ENCODE peak calls at places on chromosomes 12 and 14, in eight cellular contexts. E is tibial artery, D is GM12878, X is AG10803, N is heart right ventricle, P is psoas muscle, V is dorsolateral prefrontal cortex, U is MM.1S. H is an unnamed sample.

GRCh38 chr12:94458882-94459772 is 540 bp downstream of the CEP83 start:
- DNase-seq in P (no peak), N (no peak), V (no peak), U (peak), E (no peak), D (no peak), X (peak), H (no peak)

GRCh38 chr12:69836015-69836414 is 11.0 kb downstream of the MYRFL start:
- DNase-seq in V (no peak), D (no peak), N (no peak), E (no peak), X (no peak), U (no peak), P (no peak), H (no peak)

GRCh38 chr12:62435337-62436163 is 31.1 kb upstream of the MON2 start:
- DNase-seq in D (no peak), N (peak), P (peak), U (peak), X (peak), V (peak), E (peak), H (peak)

GRCh38 chr14:61644834-61645233 is 50.5 kb upstream of the HIF1A start:
- DNase-seq in X (no peak), E (no peak), D (no peak), U (no peak), V (peak), N (no peak), P (no peak), H (peak)

GRCh38 chr12:124744659-124745467 is 118.8 kb downstream of the SCARB1 start:
- DNase-seq in V (no peak), P (no peak), N (no peak), U (peak), D (peak), X (no peak), E (no peak), H (peak)

GRCh38 chr14:89225607-89226006 is 191.4 kb downstream of the FOXN3 start:
- DNase-seq in U (no peak), E (no peak), N (no peak), P (no peak), V (no peak), X (no peak), D (no peak), H (no peak)

GRCh38 chr14:91897121-91897701 is 29.9 kb upstream of the TC2N start:
- DNase-seq in U (no peak), P (peak), E (peak), N (peak), D (no peak), V (peak), X (peak), H (no peak)

GRCh38 chr14:95562892-95563685 is 28.2 kb downstream of the GLRX5 start:
- DNase-seq in U (no peak), N (no peak), E (no peak), D (no peak), V (no peak), X (peak), P (no peak), H (no peak)

GRCh38 chr12:26346748-26347147 is 151.4 kb downstream of the SSPN start:
- DNase-seq in N (no peak), U (no peak), X (no peak), V (no peak), E (no peak), D (no peak), P (no peak), H (no peak)

GRCh38 chr14:28577711-28578131 is 188.9 kb upstream of the FOXG1 start:
- DNase-seq in V (no peak), N (no peak), P (no peak), U (no peak), E (no peak), D (no peak), X (no peak), H (no peak)

GRCh38 chr12:60106207-60106606 is 510.4 kb downstream of the SLC16A7 start:
- DNase-seq in U (no peak), X (peak), E (no peak), V (no peak), P (no peak), D (no peak), N (no peak), H (no peak)

GRCh38 chr12:33605776-33606175 is 166.2 kb upstream of the SYT10 start:
- DNase-seq in D (no peak), V (no peak), N (no peak), U (no peak), P (no peak), E (no peak), X (no peak), H (no peak)

GRCh38 chr14:69547701-69548348 is 26.8 kb downstream of the CCDC177 start:
- DNase-seq in V (peak), N (no peak), E (no peak), D (no peak), P (no peak), U (no peak), X (no peak), H (peak)

GRCh38 chr12:74337951-74338350 is 199.7 kb upstream of the ATXN7L3B start:
- DNase-seq in P (no peak), X (no peak), V (no peak), U (no peak), N (no peak), E (no peak), D (no peak), H (no peak)

GRCh38 chr12:50197297-50197727 is 30.1 kb upstream of the CERS5 start:
- DNase-seq in U (no peak), P (no peak), D (no peak), E (no peak), V (no peak), X (no peak), N (no peak), H (no peak)

GRCh38 chr12:82366182-82366581 is 7.9 kb downstream of the METTL25 start:
- DNase-seq in P (no peak), E (no peak), D (no peak), U (no peak), X (peak), N (no peak), V (no peak), H (no peak)

GRCh38 chr14:69332782-69333395 is 65.2 kb downstream of the ERH start:
- DNase-seq in X (no peak), P (no peak), U (no peak), V (no peak), E (no peak), D (no peak), N (no peak), H (no peak)

GRCh38 chr14:96638041-96638855 is 136.1 kb downstream of the PAPOLA start:
- DNase-seq in V (no peak), X (no peak), E (no peak), U (no peak), P (no peak), N (no peak), D (no peak), H (no peak)

GRCh38 chr12:57205931-57206330 is 10.7 kb upstream of the NXPH4 start:
- DNase-seq in X (no peak), D (no peak), U (no peak), E (no peak), V (no peak), N (no peak), P (no peak), H (no peak)

GRCh38 chr12:92503029-92503931 is 199.5 kb upstream of the PLEKHG7 start:
- DNase-seq in N (no peak), U (no peak), E (no peak), V (peak), D (peak), P (no peak), X (no peak), H (no peak)

GRCh38 chr12:91127296-91127695 is 16.0 kb upstream of the LUM start:
- DNase-seq in D (no peak), U (no peak), X (peak), V (no peak), N (no peak), P (no peak), E (no peak), H (no peak)

GRCh38 chr14:105087963-105088811 is 23.0 kb upstream of the GPR132 start:
- DNase-seq in P (peak), D (no peak), E (no peak), N (peak), X (peak), V (no peak), U (no peak), H (peak)

GRCh38 chr14:92121207-92121669 is 268 bp downstream of the NDUFB1 start:
- DNase-seq in X (peak), E (peak), P (peak), V (peak), D (no peak), U (peak), N (peak), H (peak)

GRCh38 chr14:34063470-34064164 is 112.7 kb upstream of the EGLN3 start:
- DNase-seq in U (no peak), E (no peak), X (peak), V (no peak), N (no peak), D (no peak), P (peak), H (no peak)

GRCh38 chr14:105481886-105482454 is 4.7 kb upstream of the CRIP1 start:
- DNase-seq in E (peak), D (peak), V (peak), P (peak), X (peak), N (peak), U (peak), H (peak)

DNA sequence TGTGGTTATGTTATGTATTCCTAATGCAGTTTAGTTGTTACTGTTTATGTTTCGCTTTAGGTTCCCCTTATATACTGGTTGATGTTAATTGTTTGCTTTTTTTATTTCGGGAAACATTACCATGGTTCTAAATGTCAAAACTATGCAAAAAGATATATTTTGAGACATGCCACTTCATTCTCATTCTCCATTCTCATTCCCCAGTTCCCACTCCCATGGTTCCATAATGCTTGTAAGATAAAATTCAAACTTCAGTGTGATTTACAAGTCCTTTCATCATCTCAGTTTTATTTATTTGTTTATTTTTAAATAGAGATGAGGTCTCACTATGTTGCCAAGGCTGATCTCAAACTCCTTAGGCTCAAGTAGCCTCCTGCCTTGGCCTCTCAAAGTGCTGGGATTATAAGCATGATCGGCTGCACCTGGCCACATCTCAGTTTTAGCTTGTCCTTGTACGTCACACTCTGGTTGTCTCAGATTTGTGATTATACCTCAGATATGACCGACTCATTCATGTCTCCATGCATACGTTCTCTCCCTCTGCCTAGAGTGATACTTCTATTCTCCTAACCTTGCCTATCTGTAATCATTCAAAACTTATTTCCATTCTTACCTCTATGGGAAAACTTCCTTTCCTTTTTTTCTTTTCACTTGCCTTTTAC is 407.8 kb upstream of the RGS6 start:
- DNase-seq in E (no peak), U (no peak), N (no peak), V (no peak), X (no peak), D (peak), P (no peak), H (no peak)
- TF ChIP-seq CTCF in E (no peak), U (no peak), N (no peak), V (no peak), X (no peak), D (no peak), P (no peak), H (no peak)

GRCh38 chr14:71932229-71932951 is at the start of gene RGS6:
- DNase-seq in N (peak), V (no peak), P (peak), U (peak), X (no peak), D (no peak), E (no peak), H (peak)

GRCh38 chr14:71933026-71933587 is 878 bp downstream of the RGS6 start:
- DNase-seq in E (no peak), U (no peak), V (no peak), P (no peak), N (no peak), X (no peak), D (no peak), H (no peak)

DNA sequence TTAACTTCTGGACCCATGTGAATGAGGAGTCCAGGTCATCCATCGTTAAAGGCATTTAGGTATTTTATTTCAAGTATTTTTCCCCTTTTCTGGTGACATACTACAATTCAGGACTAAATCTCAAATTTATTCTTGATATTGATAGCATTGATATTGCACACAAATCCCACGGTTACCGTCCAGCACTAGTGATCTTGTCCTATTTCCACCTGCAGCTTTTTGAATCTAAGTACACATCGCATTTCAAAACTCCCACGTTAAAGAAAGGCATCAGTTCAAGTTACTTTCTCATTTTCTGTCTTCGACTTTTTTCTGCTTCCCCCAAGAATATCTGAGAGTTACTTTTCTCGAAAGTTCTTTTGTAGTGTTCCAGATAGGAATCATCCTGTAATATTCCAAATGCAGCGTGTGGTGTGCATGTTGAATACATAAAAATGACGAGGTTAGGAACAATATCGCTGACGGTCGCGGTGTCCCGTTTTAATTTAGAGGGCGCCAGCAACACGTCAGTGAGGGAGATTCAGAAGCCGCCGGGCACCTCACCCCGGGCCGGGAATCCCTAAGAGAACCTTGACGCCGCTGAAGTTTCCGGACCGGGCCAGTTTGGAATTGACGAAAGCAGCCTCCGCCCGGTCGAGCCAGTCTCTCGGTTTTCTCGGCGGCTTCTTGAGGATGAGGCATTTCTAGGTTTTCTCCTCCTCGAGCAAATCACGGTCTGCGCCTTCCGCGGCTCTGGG is 569 bp upstream of the RGS6 start:
- DNase-seq in V (no peak), N (peak), U (no peak), E (peak), X (no peak), D (no peak), P (no peak), H (peak)
- TF ChIP-seq CTCF in V (peak), N (no peak), U (no peak), E (no peak), X (no peak), D (peak), P (no peak), H (no peak)

GRCh38 chr12:132429122-132429931 is 60.6 kb upstream of the FBRSL1 start:
- DNase-seq in N (peak), V (no peak), P (no peak), U (no peak), X (no peak), D (no peak), E (no peak), H (peak)

GRCh38 chr12:132432721-132433577 is 57.0 kb upstream of the FBRSL1 start:
- DNase-seq in V (no peak), D (no peak), P (peak), U (no peak), E (no peak), N (peak), X (peak), H (no peak)

GRCh38 chr12:132432126-132432525 is 57.8 kb upstream of the FBRSL1 start:
- DNase-seq in D (no peak), X (no peak), E (no peak), V (no peak), P (no peak), U (no peak), N (no peak), H (no peak)

GRCh38 chr12:132429932-132430643 is 59.9 kb upstream of the FBRSL1 start:
- DNase-seq in V (no peak), P (no peak), D (no peak), U (peak), E (no peak), X (no peak), N (no peak), H (peak)

DNA sequence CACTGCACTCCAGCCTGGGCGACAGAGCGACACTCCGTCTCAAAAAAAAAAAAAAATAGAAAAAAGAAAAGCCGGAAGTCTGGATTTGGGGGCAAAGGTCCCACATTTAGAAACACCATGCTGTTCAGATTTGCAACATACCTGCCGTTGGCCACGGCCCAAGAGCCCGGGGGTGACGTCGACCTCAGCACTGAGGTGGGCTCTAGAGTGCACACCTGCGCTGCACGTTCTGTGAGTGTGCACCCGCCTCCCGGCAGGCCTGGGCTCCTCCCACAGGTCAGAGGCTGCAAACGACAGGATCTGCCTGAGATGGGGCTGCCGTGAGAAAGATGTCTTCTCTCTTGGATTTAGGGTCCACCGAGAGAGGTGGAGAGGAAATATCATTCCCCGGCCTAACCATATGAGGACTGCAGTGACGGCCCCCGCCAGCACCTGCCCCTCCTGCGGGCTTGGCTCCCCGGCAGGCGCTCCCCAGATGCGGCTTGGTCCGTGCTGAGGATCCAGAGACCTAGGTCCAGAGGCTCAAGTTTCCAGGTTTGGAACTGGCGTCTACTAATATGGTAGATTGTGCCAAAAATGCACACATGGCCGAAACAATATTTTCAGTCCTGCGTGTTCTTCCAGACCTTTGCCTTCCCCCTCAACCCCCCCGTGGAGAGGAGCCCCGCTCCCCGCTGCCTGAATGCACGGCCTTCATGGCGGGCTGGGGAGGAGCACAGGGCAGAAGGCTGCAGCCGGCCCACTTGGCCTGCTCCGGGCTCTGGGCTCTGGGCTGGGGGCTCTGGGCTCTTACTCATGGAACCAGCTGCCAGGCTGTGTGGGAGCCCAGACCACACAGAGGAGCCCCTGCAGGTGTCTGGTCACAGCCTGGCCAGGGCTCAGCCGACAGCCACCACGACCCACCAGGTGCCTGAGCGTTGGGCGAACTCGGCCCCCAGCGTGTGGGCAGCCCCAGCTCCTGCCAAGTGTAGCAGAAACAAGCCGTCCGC is 58.8 kb upstream of the FBRSL1 start:
- DNase-seq in E (no peak), N (no peak), V (no peak), X (no peak), P (no peak), D (no peak), U (no peak), H (no peak)
- TF ChIP-seq CTCF in E (no peak), N (no peak), V (no peak), X (no peak), P (no peak), D (no peak), U (no peak), H (no peak)

GRCh38 chr12:111673503-111673902 is 12.3 kb downstream of the BRAP start:
- DNase-seq in X (peak), U (no peak), E (no peak), P (no peak), V (no peak), D (no peak), N (no peak), H (no peak)
- TF ChIP-seq CTCF in X (peak), U (no peak), E (peak), P (peak), V (peak), D (peak), N (peak), H (peak)

GRCh38 chr12:14635776-14636175 is 60.6 kb downstream of the GUCY2C start:
- DNase-seq in X (no peak), N (no peak), V (no peak), D (no peak), E (no peak), U (no peak), P (no peak), H (no peak)
- TF ChIP-seq CTCF in X (no peak), N (no peak), V (no peak), D (no peak), E (no peak), U (no peak), P (no peak), H (no peak)

DNA sequence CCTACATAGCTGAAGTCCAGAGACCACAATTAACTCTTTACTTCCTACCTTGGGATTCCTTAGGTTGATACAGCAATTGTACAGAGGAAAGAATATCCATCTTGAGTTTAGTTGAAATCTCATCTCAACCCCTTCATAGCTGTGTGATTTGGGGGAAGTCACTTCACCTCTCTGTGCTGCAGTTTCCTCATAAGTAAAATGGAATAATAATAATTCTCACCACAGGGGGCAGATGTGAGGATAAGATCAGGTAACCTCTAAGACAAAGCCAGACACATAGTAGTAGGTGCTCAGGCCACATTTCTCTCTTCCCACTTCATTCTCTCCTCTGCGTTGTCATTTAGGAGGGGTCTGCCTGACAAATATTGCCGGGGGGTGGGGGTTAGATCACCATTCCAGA is 6.7 kb downstream of the FOXN4 start:
- DNase-seq in V (no peak), X (no peak), D (no peak), U (peak), N (no peak), E (no peak), P (no peak), H (no peak)
- TF ChIP-seq CTCF in V (no peak), X (peak), D (no peak), U (peak), N (no peak), E (no peak), P (no peak), H (peak)

GRCh38 chr12:66003951-66004350 is 126.6 kb downstream of the LLPH start:
- DNase-seq in X (no peak), V (no peak), U (peak), E (no peak), D (no peak), P (no peak), N (no peak), H (no peak)

GRCh38 chr12:66000958-66001357 is 129.6 kb downstream of the LLPH start:
- DNase-seq in D (no peak), U (no peak), N (no peak), V (no peak), X (no peak), E (no peak), P (no peak), H (no peak)

GRCh38 chr12:66004922-66005703 is 125.4 kb downstream of the LLPH start:
- DNase-seq in X (no peak), V (no peak), U (no peak), D (no peak), E (no peak), N (peak), P (no peak), H (no peak)

GRCh38 chr12:65999564-66000280 is 130.8 kb downstream of the LLPH start:
- DNase-seq in D (no peak), P (no peak), X (peak), N (no peak), E (no peak), V (no peak), U (no peak), H (no peak)

GRCh38 chr12:66002812-66003211 is 127.7 kb downstream of the LLPH start:
- DNase-seq in N (no peak), E (no peak), D (no peak), X (no peak), V (no peak), P (no peak), U (no peak), H (no peak)
- TF ChIP-seq CTCF in N (no peak), E (no peak), D (no peak), X (no peak), V (no peak), P (no peak), U (no peak), H (no peak)